ENCODE peak calls at places on chromosomes 16 and 17, in six cellular contexts. E is IMR-90, L is GM12892, X is K562, G is right lobe of liver, J is adrenal gland. D is an unnamed sample.
A peak's percentile ranks its signal among the peaks of the same experiment; 100 is the strongest.

GRCh38 chr16:75810342-75810741 is 84.1 kb upstream of the CPHXL start:
- DNase-seq in E (no peak), L (no peak), X (no peak), G (no peak), J (no peak), D (no peak)

GRCh38 chr16:4370570-4371480 is 823 bp upstream of the VASN start:
- DNase-seq in E (peak; percentile 93), L (no peak), X (peak; percentile 91), G (peak; percentile 62), J (peak; percentile 69), D (peak; percentile 25)

GRCh38 chr17:81091774-81092517 is 57.0 kb downstream of the BAIAP2 start:
- DNase-seq in E (no peak), L (no peak), X (no peak), G (no peak), J (no peak), D (no peak)

GRCh38 chr16:49537924-49538455 is 164.4 kb downstream of the C16orf78 start:
- DNase-seq in E (no peak), L (no peak), X (no peak), G (no peak), J (no peak), D (no peak)

GRCh38 chr17:80781188-80781577 is 210.5 kb upstream of the CHMP6 start:
- DNase-seq in E (no peak), L (no peak), X (no peak), G (peak; percentile 51), J (no peak), D (no peak)

GRCh38 chr16:87661561-87661960 is 59.3 kb downstream of the JPH3 start:
- DNase-seq in E (peak; percentile 43), L (no peak), X (peak; percentile 68), G (peak; percentile 44), J (peak; percentile 30), D (peak; percentile 52)

GRCh38 chr16:87855852-87856715 is 13.2 kb downstream of the SLC7A5 start:
- DNase-seq in E (peak; percentile 56), L (peak; percentile 61), X (peak; percentile 45), G (peak; percentile 88), J (peak; percentile 47), D (peak; percentile 44)

GRCh38 chr16:24013054-24013636 is 177.4 kb downstream of the PRKCB start:
- DNase-seq in E (no peak), L (no peak), X (no peak), G (no peak), J (no peak), D (no peak)

GRCh38 chr17:77285594-77286390 is 145.0 kb downstream of the SEC14L1 start:
- DNase-seq in E (peak; percentile 89), L (no peak), X (no peak), G (peak; percentile 85), J (peak; percentile 68), D (no peak)

GRCh38 chr17:73936908-73937627 is 266.4 kb upstream of the RPL38 start:
- DNase-seq in E (no peak), L (no peak), X (no peak), G (no peak), J (no peak), D (no peak)

GRCh38 chr16:55655381-55655708 is 443 bp upstream of the SLC6A2 start:
- DNase-seq in E (no peak), L (no peak), X (no peak), G (no peak), J (no peak), D (no peak)

GRCh38 chr17:80252871-80253270 is 7.8 kb upstream of the RNF213 start:
- DNase-seq in E (no peak), L (peak; percentile 79), X (peak; percentile 25), G (peak; percentile 69), J (peak; percentile 76), D (peak; percentile 45)

GRCh38 chr16:54034684-54035083 is 251.9 kb downstream of the IRX3 start:
- DNase-seq in E (peak; percentile 20), L (no peak), X (no peak), G (no peak), J (no peak), D (no peak)

GRCh38 chr16:62256406-62256805 is 220.2 kb upstream of the CDH8 start:
- DNase-seq in E (no peak), L (no peak), X (no peak), G (no peak), J (no peak), D (no peak)

DNA sequence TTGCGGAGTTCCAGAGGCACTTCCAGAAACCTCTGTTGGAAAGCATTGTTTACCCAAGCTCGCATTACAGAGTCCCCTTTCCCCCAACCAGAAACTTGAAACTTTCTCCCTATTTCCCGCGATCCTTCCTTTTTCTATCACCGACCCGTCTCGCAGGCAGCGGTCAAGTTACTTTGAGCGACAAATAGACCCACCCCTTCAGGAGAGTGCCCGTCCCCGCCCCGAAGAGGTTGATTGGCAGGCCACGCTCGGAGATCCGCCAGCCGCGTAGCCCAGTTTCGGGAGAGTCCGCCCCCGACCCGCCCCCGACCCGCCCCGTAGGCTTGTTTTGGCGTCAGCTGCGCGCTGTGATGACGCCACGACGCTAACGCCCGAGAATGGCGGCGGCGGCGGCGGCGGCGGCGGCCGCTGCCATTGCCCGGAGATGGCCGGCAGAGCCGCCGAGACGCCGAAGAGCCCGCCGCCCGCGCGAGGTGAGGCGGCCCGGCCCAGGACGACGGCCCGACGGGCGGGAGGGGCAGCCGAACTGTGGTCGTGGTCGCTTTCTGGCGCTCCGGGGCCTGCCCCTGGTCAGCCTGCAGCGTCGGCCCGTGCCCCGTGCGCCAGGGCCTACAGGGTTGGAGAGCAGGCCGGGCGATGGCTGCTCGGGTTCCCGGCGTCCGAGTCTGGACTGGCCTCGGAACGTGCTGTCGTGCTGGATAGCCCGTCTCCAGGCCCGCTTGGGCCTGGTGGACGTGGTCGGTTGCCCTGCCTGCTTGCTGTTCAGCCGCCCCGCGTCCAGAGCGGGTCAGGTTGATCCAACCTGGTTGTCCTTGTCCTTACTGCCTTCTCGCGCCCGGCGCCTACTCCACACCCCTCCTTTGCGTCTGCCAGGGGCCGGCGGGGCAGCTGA is at the start of gene PSKH1:
- DNase-seq in E (peak; percentile 91), L (peak; percentile 99), X (peak; percentile 97), G (peak; percentile 98), J (peak; percentile 97), D (peak; percentile 97)
- TF ChIP-seq POLR2A in E (peak; percentile 84), L (peak; percentile 76), X (peak; percentile 47), G (peak; percentile 82), J (peak; percentile 89), D (peak; percentile 72)

GRCh38 chr16:12462690-12463646 is 340.7 kb downstream of the CPPED1 start:
- DNase-seq in E (peak; percentile 82), L (no peak), X (no peak), G (no peak), J (no peak), D (no peak)

GRCh38 chr16:12463961-12464360 is 339.7 kb downstream of the CPPED1 start:
- DNase-seq in E (no peak), L (no peak), X (no peak), G (no peak), J (no peak), D (no peak)

GRCh38 chr16:12461201-12461600 is 342.5 kb downstream of the CPPED1 start:
- DNase-seq in E (peak; percentile 10), L (no peak), X (no peak), G (no peak), J (no peak), D (no peak)

GRCh38 chr16:12459993-12460392 is 343.7 kb downstream of the CPPED1 start:
- DNase-seq in E (no peak), L (no peak), X (no peak), G (no peak), J (no peak), D (no peak)

GRCh38 chr16:12461971-12462370 is 341.7 kb downstream of the CPPED1 start:
- DNase-seq in E (no peak), L (no peak), X (no peak), G (no peak), J (no peak), D (no peak)
- TF ChIP-seq POLR2A in E (no peak), L (no peak), X (no peak), G (no peak), J (no peak), D (no peak)

GRCh38 chr16:19066988-19067348 is 446 bp upstream of the COQ7 start:
- DNase-seq in E (no peak), L (no peak), X (no peak), G (no peak), J (no peak), D (no peak)

GRCh38 chr16:19062706-19063105 is 4.7 kb upstream of the COQ7 start:
- DNase-seq in E (no peak), L (no peak), X (no peak), G (no peak), J (no peak), D (no peak)

GRCh38 chr16:19071811-19072777 is 4.7 kb downstream of the COQ7 start:
- DNase-seq in E (peak; percentile 56), L (no peak), X (peak; percentile 75), G (peak; percentile 54), J (peak; percentile 57), D (peak; percentile 58)

GRCh38 chr16:19068237-19068815 is 912 bp downstream of the COQ7 start:
- DNase-seq in E (no peak), L (no peak), X (no peak), G (peak; percentile 24), J (no peak), D (peak; percentile 53)

DNA sequence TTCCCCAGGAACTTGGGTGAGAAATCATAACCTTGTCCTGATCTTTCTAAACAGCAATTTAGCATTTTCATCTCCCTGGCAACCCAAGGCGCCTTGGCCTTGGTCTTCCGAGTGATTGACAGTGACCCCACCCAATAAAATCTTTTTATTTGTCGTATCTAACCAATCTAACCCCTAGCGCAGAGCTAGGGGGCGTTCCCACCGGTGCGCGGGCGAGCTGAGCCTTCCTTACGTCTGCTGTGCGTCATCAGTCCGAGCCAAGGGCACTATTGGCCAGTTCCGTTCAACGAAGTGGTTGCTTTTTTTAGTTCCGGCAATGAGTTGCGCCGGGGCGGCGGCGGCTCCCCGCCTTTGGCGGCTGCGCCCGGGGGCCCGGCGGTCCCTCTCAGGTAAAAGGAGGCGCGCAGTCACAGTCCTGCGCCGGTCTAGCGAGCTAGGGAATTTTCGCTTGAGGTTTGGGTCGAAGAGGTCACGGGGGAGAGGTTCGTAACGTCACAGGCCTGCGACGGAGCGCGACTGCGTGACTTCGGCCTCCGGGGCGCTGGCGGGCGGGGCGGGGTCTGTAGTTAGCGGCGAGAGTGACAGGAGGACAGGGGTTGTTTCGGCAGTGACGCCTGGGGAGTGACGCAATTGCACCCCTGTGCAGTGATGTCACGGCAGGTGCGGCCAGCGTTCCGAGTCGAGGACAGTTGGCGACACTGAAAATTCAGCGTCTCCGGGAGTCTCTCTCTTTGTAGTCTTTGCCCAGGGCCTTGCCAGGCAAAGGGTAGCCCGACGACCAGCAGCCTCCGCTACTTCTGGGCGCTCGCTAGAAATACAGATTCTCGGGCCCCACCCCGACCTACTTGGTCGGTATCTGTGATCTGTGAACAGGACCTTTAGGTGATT is at the start of gene COQ7:
- DNase-seq in E (peak; percentile 100), L (peak; percentile 84), X (peak; percentile 100), G (peak; percentile 99), J (peak; percentile 99), D (peak; percentile 100)
- TF ChIP-seq POLR2A in E (peak; percentile 73), L (peak; percentile 68), X (peak; percentile 88), G (peak; percentile 52), J (peak; percentile 70), D (peak; percentile 77)

GRCh38 chr16:66364959-66365306 is 1.6 kb upstream of the CDH5 start:
- DNase-seq in E (no peak), L (no peak), X (no peak), G (no peak), J (no peak), D (no peak)

GRCh38 chr16:66364117-66364958 is 2.2 kb upstream of the CDH5 start:
- DNase-seq in E (no peak), L (no peak), X (no peak), G (peak; percentile 57), J (peak; percentile 53), D (no peak)

GRCh38 chr16:66365588-66365987 is 903 bp upstream of the CDH5 start:
- DNase-seq in E (peak; percentile 20), L (no peak), X (no peak), G (peak; percentile 67), J (peak; percentile 62), D (no peak)

GRCh38 chr16:66367968-66368891 is 1.7 kb downstream of the CDH5 start:
- DNase-seq in E (no peak), L (no peak), X (no peak), G (peak; percentile 57), J (no peak), D (no peak)

GRCh38 chr16:66366433-66367299 is at the start of gene CDH5:
- DNase-seq in E (no peak), L (no peak), X (no peak), G (peak; percentile 70), J (peak; percentile 45), D (no peak)
- TF ChIP-seq POLR2A in E (no peak), L (no peak), X (no peak), G (peak; percentile 30), J (peak; percentile 36), D (no peak)